ENCODE peak calls at places on chromosome 13, in seven cellular contexts. V is HFF-Myc, Q is GM23338, N is ovary, B is bronchial epithelial cell, R is WERI-Rb-1, U is tibial artery. Z is an unnamed sample.
A peak's percentile ranks its signal among the peaks of the same experiment; 100 is the strongest.

GRCh38 chr13:50026788-50027473 is 11.7 kb downstream of the KCNRG start:
- DNase-seq in V (no peak), R (no peak), B (no peak), Q (no peak), U (no peak), N (no peak), Z (no peak)

GRCh38 chr13:33825083-33825482 is 7.1 kb downstream of the RFC3 start:
- DNase-seq in Q (no peak), R (no peak), V (no peak), N (no peak), B (no peak), U (no peak), Z (no peak)

GRCh38 chr13:28100149-28101121 is at the start of gene FLT3:
- DNase-seq in V (no peak), N (no peak), U (no peak), B (no peak), Q (peak; percentile 84), R (peak; percentile 70), Z (no peak)

GRCh38 chr13:94344126-94344863 is 135.2 kb downstream of the DCT start:
- DNase-seq in U (no peak), N (no peak), R (no peak), V (no peak), Q (peak; percentile 85), B (peak; percentile 8), Z (no peak)

GRCh38 chr13:113066142-113066455 is 39.5 kb upstream of the F7 start:
- DNase-seq in V (no peak), R (no peak), Q (no peak), B (no peak), N (no peak), U (no peak), Z (no peak)

GRCh38 chr13:32403108-32403507 is 24.8 kb downstream of the N4BP2L1 start:
- DNase-seq in N (no peak), V (no peak), R (no peak), B (no peak), U (no peak), Q (no peak), Z (no peak)

GRCh38 chr13:21338156-21338555 is 120.9 kb downstream of the ZDHHC20 start:
- DNase-seq in V (no peak), R (peak; percentile 29), N (no peak), B (no peak), Q (peak; percentile 57), U (no peak), Z (no peak)

GRCh38 chr13:30869491-30869890 is 36.6 kb upstream of the MEDAG start:
- DNase-seq in U (no peak), V (no peak), R (no peak), N (peak; percentile 86), Q (no peak), B (no peak), Z (no peak)

GRCh38 chr13:84946144-84946543 is 853.1 kb downstream of the SLITRK6 start:
- DNase-seq in V (no peak), R (no peak), B (peak; percentile 50), N (no peak), Q (no peak), U (no peak), Z (no peak)

GRCh38 chr13:42985312-42986175 is 6.5 kb downstream of the EPSTI1 start:
- DNase-seq in N (no peak), U (peak; percentile 25), B (no peak), Q (no peak), V (no peak), R (no peak), Z (no peak)

GRCh38 chr13:114067886-114068722 is 64.3 kb downstream of the RASA3 start:
- DNase-seq in V (no peak), N (peak; percentile 33), B (no peak), U (peak; percentile 18), Q (no peak), R (no peak), Z (no peak)

GRCh38 chr13:83702021-83702420 is 180.3 kb downstream of the SLITRK1 start:
- DNase-seq in R (no peak), Q (no peak), U (no peak), V (no peak), B (no peak), N (no peak), Z (no peak)

GRCh38 chr13:22114630-22115311 is 443.9 kb downstream of the FGF9 start:
- DNase-seq in N (no peak), R (no peak), V (no peak), U (no peak), B (no peak), Q (no peak), Z (no peak)

GRCh38 chr13:103883698-103884097 is 817.5 kb upstream of the SLC10A2 start:
- DNase-seq in N (no peak), V (no peak), B (peak; percentile 54), R (no peak), Q (no peak), U (no peak), Z (no peak)

GRCh38 chr13:74891610-74892009 is 590.4 kb downstream of the TBC1D4 start:
- DNase-seq in B (peak; percentile 87), N (no peak), U (no peak), V (peak; percentile 46), R (no peak), Q (no peak), Z (no peak)

GRCh38 chr13:87356314-87356713 is 314.9 kb upstream of the SLITRK5 start:
- DNase-seq in Q (no peak), B (no peak), U (no peak), V (no peak), N (no peak), R (no peak), Z (no peak)

GRCh38 chr13:75219479-75220237 is 262.3 kb downstream of the TBC1D4 start:
- DNase-seq in N (peak; percentile 90), Q (peak; percentile 88), V (no peak), U (peak; percentile 79), B (peak; percentile 33), R (peak; percentile 84), Z (peak; percentile 27)

GRCh38 chr13:46039421-46040036 is 13.0 kb downstream of the ZC3H13 start:
- DNase-seq in U (no peak), N (no peak), R (no peak), V (peak; percentile 17), B (no peak), Q (no peak), Z (no peak)

GRCh38 chr13:43072394-43072793 is 49.0 kb downstream of the DNAJC15 start:
- DNase-seq in N (no peak), R (no peak), V (no peak), Q (peak; percentile 32), B (no peak), U (peak; percentile 67), Z (no peak)

GRCh38 chr13:100361504-100361903 is 227.1 kb downstream of the GGACT start:
- DNase-seq in V (no peak), R (no peak), Q (no peak), N (no peak), B (peak; percentile 42), U (no peak), Z (no peak)

GRCh38 chr13:102626928-102627327 is 30.1 kb downstream of the TPP2 start:
- DNase-seq in N (no peak), V (no peak), R (no peak), U (no peak), Q (no peak), B (no peak), Z (no peak)

GRCh38 chr13:97631158-97631557 is 197.2 kb downstream of the RAP2A start:
- DNase-seq in V (no peak), U (no peak), Q (peak; percentile 67), N (no peak), R (peak; percentile 71), B (no peak), Z (no peak)

GRCh38 chr13:52053460-52053859 is 29.0 kb downstream of the UTP14C start:
- DNase-seq in U (no peak), V (no peak), Q (peak; percentile 13), N (no peak), B (peak; percentile 15), R (no peak), Z (no peak)

DNA sequence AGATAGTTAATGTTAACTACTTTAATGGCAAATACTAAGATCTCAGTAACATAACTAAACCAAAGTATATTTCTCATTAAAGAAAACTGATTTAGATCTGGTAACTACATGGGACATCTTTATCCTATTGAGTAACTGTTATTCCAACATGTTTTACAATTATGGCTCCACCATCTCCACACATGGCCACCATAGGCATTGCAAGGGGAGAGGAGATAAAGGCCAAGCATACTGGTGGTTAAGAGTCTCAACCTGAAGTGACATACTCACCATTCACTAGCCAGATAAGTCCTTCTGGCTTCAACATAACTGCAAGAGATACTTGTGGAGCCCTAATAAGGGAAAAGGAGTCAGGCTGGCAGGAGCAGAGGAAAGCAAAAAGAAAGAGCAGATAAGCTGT is 1586.4 kb upstream of the SPRY2 start:
- DNase-seq in V (no peak), Q (peak; percentile 41), B (peak; percentile 13), R (no peak), N (no peak), U (no peak), Z (no peak)
- TF ChIP-seq CTCF in V (no peak), Q (peak; percentile 47), B (no peak), R (no peak), N (no peak), U (no peak), Z (no peak)

GRCh38 chr13:76820759-76821158 is 65.4 kb downstream of the KCTD12 start:
- DNase-seq in B (no peak), N (peak; percentile 44), V (no peak), Q (peak; percentile 8), R (no peak), U (peak; percentile 80), Z (peak; percentile 53)
- TF ChIP-seq CTCF in B (no peak), N (no peak), V (no peak), Q (no peak), R (no peak), U (no peak), Z (peak; percentile 56)

DNA sequence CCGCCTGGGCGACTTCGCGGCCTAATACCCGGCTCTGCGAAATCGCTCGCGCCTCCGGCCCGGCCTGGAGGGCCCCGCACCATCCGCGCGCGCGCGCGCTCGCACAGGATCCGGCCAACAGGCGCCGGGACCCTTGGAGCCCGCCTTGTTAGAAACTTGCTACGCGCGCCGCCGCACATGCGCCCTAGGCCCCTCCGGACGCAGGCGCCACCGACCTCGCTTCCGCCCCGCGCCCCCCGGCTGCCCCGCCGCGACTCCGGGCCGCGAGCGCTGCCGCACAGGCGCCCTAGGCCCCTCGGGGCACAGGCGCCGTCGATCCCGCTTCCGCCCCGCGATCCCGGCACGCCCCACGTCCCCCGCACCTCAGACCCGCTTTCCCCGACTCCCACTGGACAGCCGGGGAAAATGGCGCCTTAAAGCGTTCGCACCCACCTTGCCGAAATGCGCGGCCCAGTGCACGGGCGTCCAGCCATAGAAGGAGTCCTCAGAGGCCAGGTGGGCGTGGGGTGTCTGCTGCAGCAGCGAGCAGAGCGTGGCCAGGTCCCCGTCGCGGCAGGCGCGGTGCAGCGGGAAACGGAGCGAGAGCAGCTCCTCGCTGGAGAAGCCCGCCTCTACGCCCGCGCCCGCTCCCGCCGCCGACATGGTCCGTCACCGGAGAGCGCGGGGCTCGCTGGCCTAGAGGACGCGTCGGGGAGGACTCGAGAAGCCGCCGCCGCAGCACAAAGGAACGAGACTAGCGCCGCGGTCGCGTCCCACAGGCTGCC is 394 bp downstream of the ANKRD10 start:
- DNase-seq in U (peak; percentile 83), B (peak; percentile 32), Q (peak; percentile 73), V (no peak), R (peak; percentile 96), N (peak; percentile 91), Z (no peak)
- TF ChIP-seq CTCF in U (no peak), B (no peak), Q (no peak), V (no peak), R (no peak), N (peak; percentile 14), Z (no peak)

DNA sequence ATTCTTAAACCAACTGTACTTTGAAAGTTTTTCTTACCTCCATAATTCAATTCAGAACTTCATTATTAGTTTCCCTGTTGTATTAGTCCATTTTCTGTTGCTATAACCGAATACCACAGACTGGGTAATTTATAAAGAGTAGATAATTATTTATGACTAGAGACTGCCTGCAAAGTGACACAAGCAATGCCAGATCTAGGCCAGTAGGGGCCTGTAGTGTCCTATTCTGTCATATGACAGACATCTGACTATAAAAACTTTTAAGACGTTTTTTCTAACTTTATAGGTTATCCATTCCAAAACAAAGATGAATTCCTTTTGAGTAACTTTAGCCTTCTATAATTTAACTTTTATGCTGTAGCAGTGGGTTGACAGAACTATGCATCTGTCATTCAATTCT is 2783.8 kb downstream of the PCDH9 start:
- DNase-seq in Q (peak; percentile 53), V (no peak), N (no peak), B (no peak), R (no peak), U (no peak), Z (no peak)
- TF ChIP-seq CTCF in Q (peak; percentile 60), V (peak; percentile 36), N (no peak), B (peak; percentile 16), R (no peak), U (no peak), Z (peak; percentile 19)